ENCODE peak calls at places on chromosomes 12 and 14, in four cellular contexts. R is psoas muscle, Z is lower lobe of right lung, G is bronchial epithelial cell. M is an unnamed sample.

GRCh38 chr14:20632448-20632830 is 9.1 kb downstream of the OR6S1 start:
- DNase-seq in Z (no peak), R (no peak), G (no peak), M (no peak)

GRCh38 chr12:128797119-128798118 is 26.3 kb downstream of the SLC15A4 start:
- DNase-seq in R (no peak), G (no peak), Z (peak), M (no peak)

GRCh38 chr14:99268776-99269510 is 3.1 kb downstream of the BCL11B start:
- DNase-seq in Z (no peak), G (no peak), R (no peak), M (no peak)

GRCh38 chr12:91215940-91216454 is 33.4 kb upstream of the DCN start:
- DNase-seq in G (no peak), Z (no peak), R (no peak), M (no peak)

GRCh38 chr14:21097616-21098133 is 780 bp downstream of the ZNF219 start:
- DNase-seq in R (peak), G (no peak), Z (peak), M (no peak)

GRCh38 chr14:104435147-104436046 is 144.2 kb upstream of the C14orf180 start:
- DNase-seq in R (no peak), Z (peak), G (no peak), M (peak)

GRCh38 chr12:17358850-17359249 is 731.1 kb downstream of the RERGL start:
- DNase-seq in G (no peak), Z (no peak), R (no peak), M (no peak)

GRCh38 chr14:55610717-55611370 is 30.8 kb downstream of the KTN1 start:
- DNase-seq in Z (no peak), G (no peak), R (no peak), M (no peak)

GRCh38 chr14:102392506-102392905 is 29.8 kb downstream of the TECPR2 start:
- DNase-seq in R (no peak), Z (no peak), G (no peak), M (no peak)

DNA sequence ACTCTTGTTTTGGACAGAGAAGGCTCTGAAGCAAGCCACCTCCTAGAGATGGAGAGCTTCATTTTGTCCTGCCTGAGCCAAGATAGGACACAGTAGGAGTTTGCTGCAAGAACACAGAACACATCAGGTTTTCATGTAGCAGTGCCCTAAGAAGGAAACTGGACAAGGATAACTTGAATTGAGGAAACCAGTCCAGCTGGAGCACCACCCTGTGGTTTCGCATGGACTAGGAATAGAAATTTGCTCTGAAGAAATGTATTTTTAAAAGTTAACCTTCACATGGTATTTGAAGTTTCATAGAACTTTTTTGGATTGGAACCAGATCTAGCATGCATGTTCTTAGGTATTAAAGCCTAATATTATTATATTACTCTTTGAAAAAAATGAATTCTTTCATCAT is 68.8 kb downstream of the RERG start:
- DNase-seq in G (no peak), Z (no peak), R (no peak), M (no peak)
- TF ChIP-seq CTCF in G (no peak), Z (peak), R (peak), M (no peak)

GRCh38 chr12:76927170-76927784 is 48.5 kb upstream of the CSRP2 start:
- DNase-seq in Z (no peak), R (no peak), G (peak), M (no peak)
- TF ChIP-seq CTCF in Z (peak), R (peak), G (peak), M (peak)

GRCh38 chr12:29306267-29306666 is 74.7 kb downstream of the ERGIC2 start:
- DNase-seq in R (no peak), G (no peak), Z (no peak), M (no peak)

GRCh38 chr12:29299613-29300012 is 81.4 kb downstream of the ERGIC2 start:
- DNase-seq in Z (no peak), R (no peak), G (no peak), M (no peak)

GRCh38 chr12:29304388-29304787 is 76.6 kb downstream of the ERGIC2 start:
- DNase-seq in G (no peak), R (no peak), Z (no peak), M (no peak)

GRCh38 chr12:29306682-29307081 is 74.3 kb downstream of the ERGIC2 start:
- DNase-seq in G (no peak), Z (no peak), R (no peak), M (no peak)

GRCh38 chr12:29301114-29301513 is 79.9 kb downstream of the ERGIC2 start:
- DNase-seq in Z (no peak), G (no peak), R (no peak), M (no peak)
- TF ChIP-seq CTCF in Z (no peak), G (no peak), R (no peak), M (no peak)

GRCh38 chr12:124389537-124390441 is 94.9 kb downstream of the RFLNA start:
- DNase-seq in R (no peak), Z (no peak), G (no peak), M (no peak)
- TF ChIP-seq CTCF in R (no peak), Z (no peak), G (no peak), M (no peak)

GRCh38 chr12:54941659-54942058 is 42.9 kb downstream of the TESPA1 start:
- DNase-seq in Z (no peak), R (no peak), G (no peak), M (no peak)
- TF ChIP-seq CTCF in Z (no peak), R (no peak), G (no peak), M (no peak)

GRCh38 chr12:108523365-108523764 is 8.3 kb downstream of the FICD start:
- DNase-seq in R (no peak), Z (no peak), G (no peak), M (no peak)

GRCh38 chr12:108530141-108530540 is 15.1 kb downstream of the FICD start:
- DNase-seq in Z (no peak), R (no peak), G (no peak), M (no peak)

GRCh38 chr12:108532061-108532848 is 17.2 kb downstream of the FICD start:
- DNase-seq in G (no peak), R (no peak), Z (no peak), M (no peak)

GRCh38 chr12:108525681-108526080 is 10.6 kb downstream of the FICD start:
- DNase-seq in R (no peak), Z (no peak), G (peak), M (no peak)

DNA sequence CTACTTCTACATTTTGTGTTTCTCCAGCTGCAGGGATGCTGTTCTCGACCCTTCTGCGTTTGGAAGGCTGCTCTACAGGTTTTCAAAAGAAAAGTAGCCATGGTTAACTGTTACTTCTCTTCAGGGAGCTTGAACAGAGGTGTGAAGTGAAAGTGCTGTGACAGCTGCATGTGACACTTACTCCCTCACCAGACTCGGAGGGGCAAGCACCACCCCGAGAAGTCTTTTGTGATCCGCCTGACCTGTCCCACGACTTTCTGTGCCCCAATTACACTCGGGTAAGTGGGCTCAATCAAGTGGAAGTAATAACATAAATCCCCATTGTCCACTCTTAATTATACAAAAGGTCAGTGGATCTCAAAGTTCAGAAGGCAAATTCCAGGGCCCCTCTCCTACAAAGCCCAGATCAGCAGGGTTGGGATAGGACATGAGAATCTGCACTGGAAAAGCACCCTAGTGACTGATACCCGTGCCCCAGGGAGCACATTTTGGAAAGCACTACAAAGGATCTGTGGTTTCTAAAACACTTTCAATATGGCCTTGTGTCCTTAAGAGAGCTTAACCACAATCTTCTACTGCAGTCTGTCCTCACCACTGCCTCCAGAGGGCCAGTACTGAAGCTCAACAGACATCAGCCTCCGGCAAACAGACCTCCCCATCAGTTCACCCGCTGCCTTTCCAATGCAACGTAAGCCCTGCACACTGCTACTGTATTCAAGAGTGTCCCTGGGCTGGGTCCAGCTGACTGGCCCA is 11.6 kb downstream of the FICD start:
- DNase-seq in Z (no peak), R (no peak), G (no peak), M (no peak)
- TF ChIP-seq CTCF in Z (no peak), R (no peak), G (no peak), M (no peak)

GRCh38 chr14:23052182-23052623 is 5.1 kb downstream of the CDH24 start:
- DNase-seq in G (no peak), R (no peak), Z (no peak), M (no peak)
- TF ChIP-seq CTCF in G (peak), R (no peak), Z (no peak), M (no peak)

GRCh38 chr14:25411933-25412757 is 362.2 kb upstream of the STXBP6 start:
- DNase-seq in R (no peak), G (peak), Z (no peak), M (no peak)

DNA sequence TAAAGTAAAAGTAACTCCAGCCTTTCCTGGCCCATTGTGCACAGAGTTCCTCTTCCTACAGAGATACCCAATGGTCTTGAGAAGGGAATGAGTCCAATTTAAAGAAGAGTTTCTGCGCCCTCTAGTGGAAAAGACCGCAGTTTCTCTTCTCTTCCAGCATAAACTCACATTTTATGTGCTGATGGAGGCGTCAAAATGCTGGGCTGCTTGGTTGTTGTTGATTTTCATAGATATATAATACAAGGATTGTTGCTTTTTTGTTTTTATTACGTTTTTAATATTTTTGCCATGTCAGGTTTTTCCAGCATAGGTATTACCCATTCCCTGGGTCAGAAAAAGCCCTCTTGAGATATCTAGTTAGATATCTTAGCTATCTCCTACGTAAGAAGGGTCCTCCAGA is 356.9 kb upstream of the STXBP6 start:
- DNase-seq in Z (no peak), G (peak), R (no peak), M (no peak)
- TF ChIP-seq CTCF in Z (peak), G (peak), R (no peak), M (peak)

DNA sequence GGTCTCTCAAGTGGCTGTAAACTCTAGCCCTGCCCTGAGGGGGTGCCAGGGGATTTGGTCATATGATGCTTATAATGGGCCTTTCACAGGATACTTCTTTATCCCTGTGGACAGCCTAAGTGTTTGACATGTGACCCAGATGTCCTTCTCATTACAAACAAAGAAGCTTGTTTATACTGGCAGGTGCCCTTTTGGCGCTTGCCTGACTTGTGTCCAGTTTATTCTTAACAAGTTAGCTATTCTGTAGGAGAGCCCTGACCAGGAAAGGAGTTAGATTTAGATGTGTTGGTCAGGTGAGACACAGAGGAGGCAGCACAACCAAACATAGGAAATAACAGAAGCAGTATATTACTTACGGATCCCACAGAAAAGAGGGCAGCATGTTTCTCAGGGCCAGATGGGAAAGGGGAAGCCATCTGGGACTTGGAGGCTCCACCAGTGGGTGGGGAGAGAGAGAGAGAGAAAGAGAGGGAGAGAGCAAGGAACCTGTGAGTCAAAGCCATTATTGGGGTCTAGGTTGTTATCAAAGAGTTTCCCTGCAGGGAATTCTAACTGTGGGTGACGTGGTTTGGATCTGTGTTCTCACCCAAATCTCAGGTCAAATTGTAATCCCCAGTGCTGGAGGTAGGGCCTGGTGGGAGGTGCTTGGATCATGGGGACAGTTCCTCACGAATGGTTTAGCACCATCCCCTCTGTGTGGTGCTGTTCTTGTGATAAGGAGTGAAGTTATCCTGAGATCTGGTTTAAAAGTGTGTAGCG is 52.1 kb downstream of the CCDC91 start:
- DNase-seq in G (no peak), Z (no peak), R (no peak), M (no peak)
- TF ChIP-seq CTCF in G (no peak), Z (no peak), R (no peak), M (no peak)

GRCh38 chr14:96256420-96256819 is 410 bp downstream of the BDKRB1 start:
- DNase-seq in Z (no peak), R (no peak), G (peak), M (no peak)
- TF ChIP-seq CTCF in Z (no peak), R (no peak), G (peak), M (no peak)